ENCODE peak calls at places on chromosomes 1 and 21, in eight cellular contexts. T is GM23338, N is suprapubic skin, C is endothelial cell of umbilical vein, E is HL-60, V is HCT116, D is prostate gland, S is spleen. X is an unnamed sample.

GRCh38 chr21:34190576-34191301 is 117.4 kb downstream of the MRPS6 start:
- DNase-seq in C (no peak), S (no peak), N (no peak), D (no peak), T (no peak), E (no peak), V (no peak), X (no peak)

GRCh38 chr1:214637722-214638473 is 34.9 kb downstream of the CENPF start:
- DNase-seq in D (no peak), S (no peak), V (peak), E (no peak), N (no peak), C (peak), T (peak), X (no peak)

GRCh38 chr1:31297273-31298247 is 728 bp downstream of the ZCCHC17 start:
- DNase-seq in E (peak), C (peak), T (peak), V (no peak), N (no peak), S (no peak), D (no peak), X (no peak)

GRCh38 chr1:241532864-241533263 is 686 bp downstream of the KMO start:
- DNase-seq in V (no peak), E (no peak), S (peak), N (no peak), D (no peak), T (no peak), C (no peak), X (no peak)

GRCh38 chr21:42654179-42654912 is 925 bp downstream of the PDE9A start:
- DNase-seq in S (peak), T (peak), C (no peak), E (no peak), N (no peak), V (no peak), D (no peak), X (no peak)

GRCh38 chr1:213374369-213374768 is 323.3 kb downstream of the RPS6KC1 start:
- DNase-seq in S (no peak), E (peak), T (peak), V (peak), C (peak), N (no peak), D (no peak), X (peak)

GRCh38 chr1:244862354-244862698 is 2.0 kb downstream of the HNRNPU start:
- DNase-seq in S (no peak), D (no peak), C (no peak), T (no peak), N (no peak), V (no peak), E (peak), X (no peak)

GRCh38 chr1:204018460-204018859 is 54.5 kb upstream of the SOX13 start:
- DNase-seq in N (no peak), V (no peak), D (no peak), T (no peak), C (no peak), E (no peak), S (no peak), X (no peak)

GRCh38 chr1:19460535-19461351 is 24.6 kb downstream of the CAPZB start:
- DNase-seq in V (no peak), D (no peak), E (no peak), N (no peak), T (no peak), S (peak), C (no peak), X (no peak)

GRCh38 chr1:90731382-90732050 is 14.4 kb upstream of the BARHL2 start:
- DNase-seq in V (no peak), S (no peak), N (no peak), E (no peak), D (no peak), T (no peak), C (no peak), X (no peak)

GRCh38 chr1:106121728-106122127 is 934.7 kb upstream of the PRMT6 start:
- DNase-seq in S (no peak), T (no peak), E (no peak), D (no peak), V (no peak), N (no peak), C (no peak), X (no peak)

GRCh38 chr1:153652795-153653507 is 5.6 kb upstream of the SNAPIN start:
- DNase-seq in S (no peak), D (no peak), N (peak), C (peak), V (no peak), E (no peak), T (no peak), X (no peak)

GRCh38 chr1:9881838-9882249 is 28.2 kb downstream of the CTNNBIP1 start:
- DNase-seq in E (no peak), S (no peak), V (no peak), T (no peak), N (no peak), C (no peak), D (no peak), X (no peak)

GRCh38 chr1:241475688-241476087 is 43.9 kb downstream of the FH start:
- DNase-seq in E (no peak), S (no peak), N (no peak), T (no peak), V (no peak), C (peak), D (no peak), X (no peak)

GRCh38 chr1:79190074-79190473 is 183.5 kb upstream of the ADGRL4 start:
- DNase-seq in D (no peak), C (no peak), N (no peak), T (no peak), E (no peak), S (no peak), V (no peak), X (no peak)

GRCh38 chr1:187714501-187714900 is 885.8 kb downstream of the PLA2G4A start:
- DNase-seq in S (no peak), D (no peak), T (no peak), V (no peak), C (no peak), N (no peak), E (no peak), X (no peak)

GRCh38 chr21:44985441-44986401 is 45.9 kb downstream of the SLX9 start:
- DNase-seq in V (no peak), D (no peak), E (no peak), S (peak), C (no peak), T (no peak), N (peak), X (no peak)

GRCh38 chr1:41482906-41483895 is 1.3 kb downstream of the EDN2 start:
- DNase-seq in T (no peak), S (peak), N (no peak), C (no peak), V (no peak), E (no peak), D (no peak), X (no peak)

GRCh38 chr1:41480204-41481108 is 4.0 kb downstream of the EDN2 start:
- DNase-seq in D (no peak), S (peak), E (no peak), C (no peak), T (no peak), V (no peak), N (no peak), X (no peak)

GRCh38 chr1:8671313-8671917 is 146.0 kb downstream of the RERE start:
- DNase-seq in E (peak), T (peak), S (no peak), N (no peak), D (peak), V (peak), C (peak), X (peak)

GRCh38 chr1:215226755-215227154 is 144.2 kb downstream of the KCNK2 start:
- DNase-seq in S (no peak), E (no peak), N (no peak), T (no peak), C (no peak), D (no peak), V (no peak), X (no peak)

GRCh38 chr1:228210076-228210651 is 2.3 kb downstream of the OBSCN start:
- DNase-seq in E (no peak), T (no peak), D (no peak), S (no peak), C (no peak), N (no peak), V (peak), X (no peak)

GRCh38 chr1:75345538-75346292 is 211.5 kb downstream of the LHX8 start:
- DNase-seq in T (no peak), C (peak), V (no peak), D (no peak), S (no peak), N (no peak), E (no peak), X (no peak)

GRCh38 chr1:155983191-155984023 is 5.1 kb upstream of the ARHGEF2 start:
- DNase-seq in T (peak), S (no peak), N (no peak), E (no peak), D (no peak), V (peak), C (no peak), X (peak)

GRCh38 chr1:64183380-64183984 is 19.9 kb upstream of the UBE2U start:
- DNase-seq in N (no peak), C (no peak), V (no peak), S (no peak), D (no peak), T (peak), E (no peak), X (no peak)
- TF ChIP-seq POLR2AphosphoS5 in N (no peak), C (no peak), V (no peak), S (no peak), D (no peak), T (peak), E (no peak), X (no peak)

GRCh38 chr1:93000751-93001175 is 39.5 kb upstream of the DIPK1A start:
- DNase-seq in V (no peak), T (peak), E (no peak), S (no peak), N (no peak), C (no peak), D (no peak), X (no peak)

GRCh38 chr1:92998829-92999228 is 37.6 kb upstream of the DIPK1A start:
- DNase-seq in E (no peak), V (no peak), N (no peak), D (no peak), C (no peak), T (no peak), S (no peak), X (no peak)

GRCh38 chr1:93001893-93002292 is 40.6 kb upstream of the DIPK1A start:
- DNase-seq in V (no peak), N (no peak), D (no peak), S (no peak), E (no peak), C (no peak), T (no peak), X (no peak)

GRCh38 chr1:93003981-93004380 is 42.7 kb upstream of the DIPK1A start:
- DNase-seq in T (no peak), C (no peak), D (no peak), V (no peak), N (no peak), S (no peak), E (no peak), X (no peak)

GRCh38 chr1:93000291-93000690 is 39.0 kb upstream of the DIPK1A start:
- DNase-seq in T (peak), D (no peak), S (no peak), N (no peak), C (no peak), V (no peak), E (no peak), X (no peak)
- TF ChIP-seq POLR2AphosphoS5 in T (no peak), D (no peak), S (no peak), N (no peak), C (no peak), V (no peak), E (no peak), X (no peak)

DNA sequence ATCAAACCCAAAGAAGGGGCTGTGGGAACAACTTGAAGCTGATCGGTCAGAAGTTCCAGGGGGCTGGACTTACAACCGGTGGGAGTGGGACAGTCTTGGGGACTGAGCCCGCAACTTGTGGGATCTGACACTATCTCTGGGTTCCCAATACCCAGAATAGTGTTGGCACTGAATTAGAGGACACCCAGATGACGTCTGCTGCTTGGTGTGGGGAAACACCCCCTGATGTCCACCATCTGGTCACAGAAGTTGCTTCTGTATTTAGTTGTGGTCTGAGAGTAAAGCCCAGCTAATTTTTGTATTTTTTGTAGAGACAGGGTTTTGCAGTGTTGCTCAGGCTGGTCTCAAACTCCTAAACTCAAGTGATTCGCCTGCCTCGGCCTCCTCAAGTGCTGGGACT is 28.8 kb downstream of the SERBP1 start:
- DNase-seq in S (no peak), C (no peak), V (no peak), T (no peak), N (no peak), D (no peak), E (no peak), X (no peak)
- TF ChIP-seq POLR2AphosphoS5 in S (peak), C (no peak), V (peak), T (no peak), N (no peak), D (no peak), E (peak), X (peak)

GRCh38 chr1:56516539-56517252 is 62.7 kb downstream of the PLPP3 start:
- DNase-seq in S (no peak), V (peak), C (peak), N (no peak), T (peak), D (peak), E (peak), X (no peak)
- TF ChIP-seq POLR2AphosphoS5 in S (peak), V (peak), C (no peak), N (peak), T (no peak), D (peak), E (no peak), X (no peak)

GRCh38 chr1:201790261-201790660 is 38.7 kb upstream of the IPO9 start:
- DNase-seq in T (no peak), S (no peak), C (peak), E (no peak), N (no peak), D (no peak), V (no peak), X (no peak)

GRCh38 chr1:201791051-201791774 is 37.7 kb upstream of the IPO9 start:
- DNase-seq in C (peak), V (no peak), S (no peak), T (no peak), D (no peak), N (no peak), E (no peak), X (no peak)

GRCh38 chr1:201792534-201793305 is 36.2 kb upstream of the IPO9 start:
- DNase-seq in E (peak), T (peak), D (peak), C (peak), N (peak), S (no peak), V (peak), X (peak)

GRCh38 chr1:201793306-201793925 is 35.5 kb upstream of the IPO9 start:
- DNase-seq in T (no peak), D (no peak), S (no peak), N (no peak), C (no peak), E (no peak), V (no peak), X (no peak)

GRCh38 chr1:201791775-201792166 is 37.2 kb upstream of the IPO9 start:
- DNase-seq in E (no peak), V (no peak), T (no peak), C (peak), N (no peak), D (no peak), S (no peak), X (no peak)
- TF ChIP-seq POLR2AphosphoS5 in E (no peak), V (no peak), T (no peak), C (peak), N (no peak), D (no peak), S (no peak), X (no peak)

DNA sequence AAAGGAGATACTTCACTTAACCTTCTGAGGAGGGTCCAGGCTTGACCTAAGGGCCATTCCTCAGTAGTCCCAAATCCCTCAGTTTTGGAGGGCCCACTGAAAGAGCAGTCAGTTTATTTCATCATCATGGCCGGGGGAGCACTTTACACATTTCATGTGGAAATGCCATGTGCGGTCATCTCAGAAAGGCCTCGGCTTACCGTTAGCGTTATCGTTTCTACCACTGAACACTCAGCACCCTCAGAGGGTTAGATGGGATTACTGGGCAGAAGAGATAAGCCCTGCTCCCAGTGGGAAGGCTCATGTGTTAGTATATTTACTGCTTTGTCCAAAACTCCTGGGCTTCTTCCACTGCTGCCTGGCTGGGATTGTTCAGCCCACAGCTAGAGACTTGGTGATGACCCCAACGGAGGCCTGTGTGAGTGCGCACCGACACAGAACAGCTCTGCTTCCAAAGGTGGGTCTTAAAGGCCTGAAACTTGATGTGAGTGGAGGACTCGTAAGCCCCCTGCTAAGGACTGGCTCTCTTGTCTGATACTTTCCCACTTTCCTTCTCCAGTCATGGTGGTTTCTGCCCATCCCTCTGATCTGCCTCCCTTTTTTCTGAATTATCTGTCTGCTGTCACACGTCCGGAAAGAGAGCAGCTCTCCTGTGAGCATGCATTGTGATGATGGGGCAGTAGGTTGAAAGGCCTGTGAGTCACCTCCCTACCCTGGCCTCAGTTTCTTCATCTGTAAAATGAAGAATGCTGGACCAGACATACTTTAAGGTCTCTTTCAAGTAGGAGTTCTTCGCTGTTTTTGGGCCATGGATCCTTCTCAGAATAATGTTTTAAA is 284.5 kb downstream of the ASTN1 start:
- DNase-seq in C (no peak), S (no peak), E (no peak), V (no peak), D (no peak), N (no peak), T (no peak), X (no peak)
- TF ChIP-seq POLR2AphosphoS5 in C (no peak), S (no peak), E (no peak), V (no peak), D (no peak), N (no peak), T (no peak), X (no peak)

DNA sequence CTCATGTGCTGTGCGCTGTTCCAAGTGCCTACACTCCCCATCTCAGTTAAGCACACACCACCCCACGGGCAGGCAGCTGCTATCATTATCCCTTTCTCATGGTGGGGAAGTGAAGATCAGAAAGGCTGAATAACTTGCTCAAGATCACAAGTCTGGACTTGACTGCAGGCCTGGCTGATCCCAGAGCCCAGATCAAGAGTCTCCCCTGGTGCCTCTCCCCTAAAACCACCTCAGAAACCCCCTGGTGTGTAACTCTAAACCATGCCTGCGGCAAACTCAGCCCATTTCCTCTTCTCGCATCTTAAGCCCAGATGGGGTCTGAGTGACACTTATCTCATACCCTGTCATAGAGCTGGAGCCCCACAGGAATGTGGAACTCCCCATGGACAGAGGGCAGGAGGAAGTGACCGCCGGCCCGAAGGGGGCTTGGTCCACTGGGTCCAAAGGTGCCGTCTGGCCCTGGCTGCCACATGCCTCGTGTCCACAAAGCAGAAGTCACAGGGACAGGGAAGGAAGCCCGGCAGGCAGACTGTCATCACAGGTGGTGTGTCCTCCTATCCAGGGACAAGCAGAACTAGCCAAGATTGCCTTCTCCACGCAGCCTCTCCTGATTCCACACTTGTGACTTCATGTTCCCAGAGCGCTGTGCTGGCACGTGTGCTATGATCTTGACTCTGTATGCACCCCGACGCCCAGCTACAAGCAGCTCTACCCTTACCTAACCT is 92.1 kb downstream of the SYF2 start:
- DNase-seq in N (no peak), S (peak), C (no peak), E (no peak), V (no peak), T (no peak), D (no peak), X (no peak)
- TF ChIP-seq POLR2AphosphoS5 in N (no peak), S (no peak), C (no peak), E (peak), V (no peak), T (no peak), D (no peak), X (no peak)

GRCh38 chr1:248873993-248874671 is 15.2 kb upstream of the ZNF692 start:
- DNase-seq in S (no peak), T (peak), V (peak), N (peak), D (peak), C (peak), E (no peak), X (peak)

GRCh38 chr1:248873409-248873992 is 14.6 kb upstream of the ZNF692 start:
- DNase-seq in D (peak), T (peak), S (peak), N (peak), V (peak), E (peak), C (peak), X (peak)

GRCh38 chr1:248871837-248872401 is 13.0 kb upstream of the ZNF692 start:
- DNase-seq in E (no peak), D (no peak), C (no peak), V (no peak), N (no peak), T (peak), S (no peak), X (no peak)

DNA sequence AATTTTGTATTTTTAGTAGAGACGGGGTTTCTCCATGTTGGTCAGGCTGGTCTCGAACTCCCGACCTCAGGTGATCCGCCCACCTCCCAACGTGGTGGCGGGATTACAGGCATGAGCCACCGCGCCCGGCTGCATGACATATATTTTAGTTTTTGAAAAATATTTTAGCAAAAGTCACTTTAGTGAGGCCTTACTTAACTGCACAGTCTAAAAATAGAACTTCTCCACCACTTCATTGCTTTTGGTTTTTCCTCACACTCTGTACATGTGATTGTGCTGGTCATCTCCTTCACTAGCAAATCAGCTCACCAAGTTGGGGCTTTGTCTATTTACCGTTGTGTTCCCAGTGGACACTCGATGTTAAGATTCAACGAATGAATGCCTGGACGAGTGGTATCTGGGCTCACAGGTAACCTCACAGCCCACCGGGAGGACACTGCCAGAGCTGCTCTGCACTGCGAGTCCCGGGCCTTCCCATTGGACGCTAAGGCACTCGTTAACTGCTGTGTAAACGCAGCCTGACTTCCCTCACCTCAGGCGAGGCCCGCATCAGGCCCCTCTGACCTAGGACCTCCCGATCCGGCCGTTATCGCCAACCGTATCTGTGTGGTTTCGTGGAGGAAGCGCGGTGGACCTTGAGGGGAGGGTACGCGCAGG is 14.0 kb upstream of the ZNF692 start:
- DNase-seq in T (peak), D (peak), N (peak), E (peak), S (peak), V (peak), C (peak), X (peak)
- TF ChIP-seq POLR2AphosphoS5 in T (peak), D (peak), N (no peak), E (peak), S (no peak), V (no peak), C (no peak), X (no peak)

X was measured in Panc1.